ENCODE peak calls at places on chromosomes 12 and 14, in seven cellular contexts. T is right lobe of liver, L is Panc1, A is A549, R is lower lobe of right lung, U is PC-3, V is HCT116. Q is an unnamed sample.

GRCh38 chr12:21942377-21942703 is 1.1 kb upstream of the ABCC9 start:
- ATAC-seq in T (peak; percentile 47), L (no peak), A (peak; percentile 35), R (peak; percentile 37), U (no peak), V (no peak), Q (no peak)

GRCh38 chr12:59077153-59077930 is 157.0 kb upstream of the LRIG3 start:
- ATAC-seq in T (no peak), L (no peak), A (no peak), R (no peak), U (no peak), V (no peak), Q (no peak)

GRCh38 chr14:101478096-101478495 is 83.2 kb upstream of the DIO3 start:
- ATAC-seq in T (peak; percentile 72), L (no peak), A (no peak), R (no peak), U (no peak), V (no peak), Q (no peak)

GRCh38 chr12:62258231-62258630 is 2.0 kb upstream of the USP15 start:
- ATAC-seq in T (no peak), L (no peak), A (no peak), R (no peak), U (no peak), V (no peak), Q (no peak)

GRCh38 chr14:74671789-74672188 is 41.1 kb downstream of the AREL1 start:
- ATAC-seq in T (no peak), L (peak; percentile 72), A (peak; percentile 65), R (peak; percentile 27), U (peak; percentile 88), V (no peak), Q (peak; percentile 69)

GRCh38 chr12:14272954-14273910 is 92.2 kb upstream of the ATF7IP start:
- ATAC-seq in T (peak; percentile 58), L (no peak), A (no peak), R (peak; percentile 86), U (no peak), V (no peak), Q (peak; percentile 48)

GRCh38 chr14:38311655-38312054 is 55.8 kb upstream of the CLEC14A start:
- ATAC-seq in T (no peak), L (no peak), A (no peak), R (no peak), U (no peak), V (no peak), Q (no peak)

GRCh38 chr14:71523630-71524320 is 408.5 kb upstream of the RGS6 start:
- ATAC-seq in T (no peak), L (no peak), A (no peak), R (no peak), U (no peak), V (no peak), Q (no peak)

GRCh38 chr14:69480136-69480535 is 4.4 kb upstream of the PLEKHD1 start:
- ATAC-seq in T (no peak), L (no peak), A (no peak), R (no peak), U (no peak), V (no peak), Q (no peak)

GRCh38 chr12:26630546-26631027 is 202.4 kb downstream of the ITPR2 start:
- ATAC-seq in T (peak; percentile 85), L (peak; percentile 75), A (peak; percentile 73), R (no peak), U (peak; percentile 5), V (no peak), Q (peak; percentile 57)

GRCh38 chr12:503111-503761 is 43.5 kb downstream of the B4GALNT3 start:
- ATAC-seq in T (no peak), L (peak; percentile 30), A (peak; percentile 33), R (peak; percentile 96), U (peak; percentile 98), V (peak; percentile 100), Q (no peak)

GRCh38 chr12:66176105-66176504 is 6.3 kb upstream of the TMBIM4 start:
- ATAC-seq in T (no peak), L (no peak), A (no peak), R (no peak), U (no peak), V (no peak), Q (no peak)

GRCh38 chr12:116426391-116427136 is 132.6 kb upstream of the MAP1LC3B2 start:
- ATAC-seq in T (no peak), L (peak; percentile 89), A (peak; percentile 95), R (peak; percentile 41), U (peak; percentile 95), V (peak; percentile 81), Q (peak; percentile 84)

GRCh38 chr12:42421844-42422779 is 96.1 kb downstream of the PPHLN1 start:
- ATAC-seq in T (peak; percentile 40), L (no peak), A (peak; percentile 61), R (peak; percentile 62), U (peak; percentile 55), V (no peak), Q (peak; percentile 74)

GRCh38 chr12:18683603-18684002 is 54.2 kb downstream of the PLCZ1 start:
- ATAC-seq in T (no peak), L (no peak), A (no peak), R (no peak), U (peak; percentile 43), V (no peak), Q (no peak)

GRCh38 chr14:35390577-35391387 is 13.8 kb downstream of the NFKBIA start:
- ATAC-seq in T (peak; percentile 52), L (peak; percentile 49), A (peak; percentile 60), R (peak; percentile 57), U (peak; percentile 53), V (peak; percentile 75), Q (no peak)

GRCh38 chr12:57476162-57476992 is 3.3 kb downstream of the ARHGAP9 start:
- ATAC-seq in T (peak; percentile 2), L (peak; percentile 4), A (no peak), R (peak; percentile 62), U (no peak), V (no peak), Q (peak; percentile 9)

GRCh38 chr14:87131879-87132278 is 861.1 kb downstream of the GALC start:
- ATAC-seq in T (no peak), L (no peak), A (no peak), R (no peak), U (no peak), V (no peak), Q (peak; percentile 51)

GRCh38 chr12:68373836-68374314 is 41.7 kb upstream of the MDM1 start:
- ATAC-seq in T (peak; percentile 33), L (peak; percentile 17), A (no peak), R (peak; percentile 79), U (no peak), V (no peak), Q (no peak)

GRCh38 chr12:88391556-88391955 is 188.7 kb downstream of the KITLG start:
- ATAC-seq in T (no peak), L (no peak), A (peak; percentile 72), R (no peak), U (peak; percentile 65), V (no peak), Q (no peak)

GRCh38 chr12:20448781-20449180 is 80.4 kb downstream of the PDE3A start:
- ATAC-seq in T (no peak), L (no peak), A (no peak), R (no peak), U (no peak), V (no peak), Q (no peak)

GRCh38 chr14:68364823-68365222 is 428.0 kb downstream of the ZFP36L1 start:
- ATAC-seq in T (no peak), L (peak; percentile 66), A (peak; percentile 61), R (no peak), U (peak; percentile 9), V (peak; percentile 41), Q (no peak)

GRCh38 chr14:78302841-78303240 is 132.7 kb downstream of the NRXN3 start:
- ATAC-seq in T (no peak), L (no peak), A (no peak), R (peak; percentile 53), U (no peak), V (no peak), Q (no peak)

DNA sequence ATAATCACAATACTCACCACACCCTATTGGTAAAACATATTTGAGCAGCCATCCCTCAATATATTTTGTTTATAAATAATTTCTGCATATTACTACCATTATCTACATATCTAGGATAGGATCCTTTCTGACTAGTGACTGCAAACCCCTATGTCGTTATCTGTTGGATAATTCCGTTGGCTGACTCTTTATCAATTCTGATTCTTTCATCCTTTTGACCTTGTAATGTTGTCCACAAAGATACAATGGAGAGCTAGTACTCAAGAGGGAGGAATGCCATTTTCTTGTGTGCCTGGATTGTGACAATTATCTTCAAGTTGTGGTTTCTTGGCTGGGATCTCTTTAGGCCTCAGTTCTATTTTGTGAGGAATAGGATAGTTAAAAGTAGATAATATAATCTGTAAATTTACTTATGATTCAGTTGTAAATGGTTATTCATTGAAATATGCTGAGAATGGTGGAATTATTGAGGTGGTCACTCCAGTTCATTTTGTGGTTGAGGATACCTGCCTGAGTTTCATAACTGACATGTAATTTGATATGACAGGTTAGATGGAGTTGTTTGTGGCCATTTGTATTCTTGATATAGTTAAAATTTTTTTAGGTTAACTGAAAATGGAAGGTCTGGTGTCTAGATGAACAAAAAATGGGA is 10.1 kb downstream of the CHST11 start:
- ATAC-seq in T (no peak), L (no peak), A (no peak), R (no peak), U (no peak), V (no peak), Q (no peak)
- H3K4me1 ChIP-seq in T (no peaks in the 10 kb centered on the region), L (peaks cover 4% of the 10 kb centered on the region), A (peaks cover 14% of the 10 kb centered on the region), R (peaks cover 61% of the 10 kb centered on the region), U (peaks cover 9% of the 10 kb centered on the region), V (no peaks in the 10 kb centered on the region), Q (no peaks in the 10 kb centered on the region)

GRCh38 chr14:93706360-93706955 is 81.8 kb downstream of the PRIMA1 start:
- ATAC-seq in T (no peak), L (no peak), A (no peak), R (no peak), U (no peak), V (no peak), Q (no peak)
- H3K27ac ChIP-seq in T (no peak overlapping the region), L (no peak overlapping the region), A (no peak overlapping the region), R (no peak overlapping the region), U (no peak overlapping the region), V (no peak overlapping the region), Q (no peak overlapping the region)

GRCh38 chr14:20630340-20631022 is 11.0 kb downstream of the OR6S1 start:
- ATAC-seq in T (no peak), L (peak; percentile 57), A (peak; percentile 45), R (peak; percentile 31), U (peak; percentile 45), V (peak; percentile 68), Q (no peak)

GRCh38 chr14:20632831-20633771 is 8.4 kb downstream of the OR6S1 start:
- ATAC-seq in T (peak; percentile 49), L (peak; percentile 88), A (peak; percentile 85), R (peak; percentile 63), U (peak; percentile 66), V (peak; percentile 76), Q (peak; percentile 68)

GRCh38 chr14:20631821-20632389 is 9.6 kb downstream of the OR6S1 start:
- ATAC-seq in T (peak; percentile 68), L (peak; percentile 24), A (peak; percentile 69), R (peak; percentile 72), U (peak; percentile 46), V (no peak), Q (peak; percentile 29)

GRCh38 chr14:20631023-20631820 is 10.3 kb downstream of the OR6S1 start:
- ATAC-seq in T (peak; percentile 23), L (peak; percentile 64), A (peak; percentile 56), R (peak; percentile 44), U (peak; percentile 49), V (peak; percentile 63), Q (no peak)

GRCh38 chr14:20632448-20632830 is 9.1 kb downstream of the OR6S1 start:
- ATAC-seq in T (no peak), L (peak; percentile 24), A (peak; percentile 45), R (no peak), U (peak; percentile 4), V (peak; percentile 3), Q (peak; percentile 30)
- H3K4me3 ChIP-seq in T (no peak overlapping the region), L (peak overlapping the region; percentile 56), A (peak overlapping the region; percentile 62), R (peak overlapping the region; percentile 40), U (peak overlapping the region; percentile 70), V (peak overlapping the region; percentile 30), Q (no peak overlapping the region)

GRCh38 chr14:50040905-50041465 is 75.4 kb downstream of the VCPKMT start:
- ATAC-seq in T (no peak), L (peak; percentile 23), A (no peak), R (no peak), U (no peak), V (peak; percentile 4), Q (no peak)
- H3K4me1 ChIP-seq in T (peaks cover 10% of the 10 kb centered on the region), L (peaks cover 20% of the 10 kb centered on the region), A (peaks cover 47% of the 10 kb centered on the region), R (peaks cover 54% of the 10 kb centered on the region), U (peaks cover 66% of the 10 kb centered on the region), V (peaks cover 23% of the 10 kb centered on the region), Q (peaks cover 27% of the 10 kb centered on the region)

Q was measured in gastroesophageal sphincter.